ENCODE peak calls at places on chromosomes 13 and 19, in nine cellular contexts. O, G, C, L, K, B, T, A and J are unnamed samples.

GRCh38 chr13:29830000-29830399 is 20.4 kb downstream of the UBL3 start:
- DNase-seq in O (no peak), G (no peak), C (no peak), L (no peak), K (no peak), B (no peak), T (no peak), A (no peak), J (no peak)

GRCh38 chr13:89401209-89401810 is 1730.1 kb downstream of the SLITRK5 start:
- DNase-seq in O (no peak), G (peak), C (no peak), L (no peak), K (no peak), B (no peak), T (no peak), A (no peak), J (no peak)

GRCh38 chr19:15433519-15434069 is 14.8 kb upstream of the AKAP8L start:
- DNase-seq in O (no peak), G (no peak), C (no peak), L (no peak), K (no peak), B (no peak), T (no peak), A (no peak), J (no peak)

GRCh38 chr13:43229506-43229905 is 206.1 kb downstream of the DNAJC15 start:
- DNase-seq in O (no peak), G (no peak), C (peak), L (no peak), K (no peak), B (no peak), T (no peak), A (no peak), J (no peak)

GRCh38 chr13:113551081-113552000 is 33.2 kb upstream of the TFDP1 start:
- DNase-seq in O (no peak), G (no peak), C (no peak), L (peak), K (no peak), B (no peak), T (no peak), A (no peak), J (no peak)

GRCh38 chr19:51799311-51799997 is 4.5 kb downstream of the FPR3 start:
- DNase-seq in O (peak), G (no peak), C (peak), L (peak), K (no peak), B (no peak), T (peak), A (peak), J (no peak)

GRCh38 chr13:44557986-44558385 is 18.1 kb downstream of the TSC22D1 start:
- DNase-seq in O (no peak), G (no peak), C (no peak), L (no peak), K (no peak), B (no peak), T (no peak), A (no peak), J (no peak)

GRCh38 chr19:46283771-46284170 is 13.1 kb upstream of the HIF3A start:
- DNase-seq in O (no peak), G (no peak), C (no peak), L (no peak), K (no peak), B (no peak), T (no peak), A (no peak), J (no peak)

GRCh38 chr19:642755-643727 is 3.4 kb downstream of the FGF22 start:
- DNase-seq in O (peak), G (no peak), C (no peak), L (no peak), K (no peak), B (no peak), T (no peak), A (no peak), J (no peak)

GRCh38 chr13:48412100-48412556 is 785 bp downstream of the LPAR6 start:
- DNase-seq in O (no peak), G (no peak), C (no peak), L (no peak), K (no peak), B (no peak), T (no peak), A (no peak), J (no peak)

GRCh38 chr19:32421589-32422361 is 16.2 kb downstream of the DPY19L3 start:
- DNase-seq in O (no peak), G (no peak), C (no peak), L (no peak), K (no peak), B (no peak), T (no peak), A (no peak), J (no peak)

GRCh38 chr13:28652002-28652401 is 6.9 kb upstream of the POMP start:
- DNase-seq in O (no peak), G (no peak), C (no peak), L (no peak), K (no peak), B (no peak), T (no peak), A (no peak), J (no peak)

GRCh38 chr13:19713186-19713965 is 69.4 kb downstream of the PSPC1 start:
- DNase-seq in O (no peak), G (peak), C (no peak), L (no peak), K (no peak), B (no peak), T (no peak), A (no peak), J (no peak)

GRCh38 chr13:51111174-51111573 is at the start of gene C13orf42:
- DNase-seq in O (no peak), G (no peak), C (no peak), L (no peak), K (no peak), B (no peak), T (no peak), A (no peak), J (no peak)

GRCh38 chr13:95677564-95678386 is 836 bp downstream of the DNAJC3 start:
- DNase-seq in O (no peak), G (no peak), C (no peak), L (no peak), K (no peak), B (peak), T (no peak), A (no peak), J (no peak)

GRCh38 chr13:41284512-41285288 is 21.3 kb upstream of the MTRF1 start:
- DNase-seq in O (no peak), G (peak), C (peak), L (no peak), K (no peak), B (no peak), T (no peak), A (no peak), J (no peak)

GRCh38 chr13:69496951-69497350 is 610.7 kb upstream of the ATXN8OS start:
- DNase-seq in O (no peak), G (no peak), C (no peak), L (no peak), K (no peak), B (no peak), T (no peak), A (no peak), J (no peak)

GRCh38 chr19:48741222-48741999 is 1.0 kb upstream of the RASIP1 start:
- DNase-seq in O (peak), G (no peak), C (no peak), L (peak), K (no peak), B (peak), T (no peak), A (peak), J (peak)

GRCh38 chr19:46067691-46068090 is 26.9 kb upstream of the IGFL4 start:
- DNase-seq in O (no peak), G (no peak), C (no peak), L (no peak), K (no peak), B (no peak), T (no peak), A (no peak), J (no peak)

GRCh38 chr13:39217471-39217870 is 179.2 kb downstream of the NHLRC3 start:
- DNase-seq in O (no peak), G (no peak), C (no peak), L (no peak), K (no peak), B (no peak), T (no peak), A (no peak), J (no peak)
- TF ChIP-seq CTCF in O (no peak), G (no peak), C (no peak), L (no peak), K (no peak), B (no peak), T (no peak), A (no peak), J (no peak)

DNA sequence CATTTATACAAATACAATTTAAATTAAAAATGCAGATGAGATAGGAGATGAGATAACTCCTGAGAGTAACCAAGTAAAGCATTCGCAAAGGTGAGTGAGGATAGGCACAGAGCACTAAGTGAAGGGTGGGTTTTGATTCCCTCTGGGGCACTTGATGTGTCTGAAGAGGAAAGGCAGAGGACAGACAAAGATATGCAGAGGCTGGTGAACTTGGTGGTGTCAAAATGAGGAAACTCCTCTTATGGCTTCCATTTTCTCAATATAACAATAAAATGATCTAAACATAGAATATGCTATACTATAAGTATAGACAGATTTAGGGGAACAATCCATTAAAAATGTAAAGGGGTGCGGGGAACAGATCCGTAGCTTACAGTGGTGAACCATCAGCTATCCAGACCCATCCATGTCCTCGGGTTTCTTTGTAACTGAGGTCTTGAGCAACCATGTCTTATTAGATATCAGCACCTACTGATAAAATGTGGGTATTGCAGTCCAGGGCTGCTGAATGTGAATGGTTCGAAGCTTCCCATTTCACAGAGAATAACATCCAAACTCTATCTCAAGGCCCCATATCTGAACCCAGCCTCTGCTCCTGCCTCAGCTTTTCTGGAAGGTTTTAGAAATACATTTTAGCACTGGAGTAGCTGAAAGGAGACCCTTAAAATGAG is 73.9 kb upstream of the SLC10A2 start:
- DNase-seq in O (no peak), G (no peak), C (peak), L (no peak), K (no peak), B (peak), T (no peak), A (no peak), J (no peak)
- TF ChIP-seq CTCF in O (no peak), G (peak), C (peak), L (peak), K (no peak), B (peak), T (no peak), A (peak), J (peak)

GRCh38 chr19:5456836-5457200 is 1.6 kb downstream of the ZNRF4 start:
- DNase-seq in O (no peak), G (no peak), C (no peak), L (no peak), K (no peak), B (no peak), T (no peak), A (no peak), J (no peak)

GRCh38 chr19:5457709-5458108 is 2.5 kb downstream of the ZNRF4 start:
- DNase-seq in O (no peak), G (no peak), C (no peak), L (no peak), K (no peak), B (no peak), T (no peak), A (no peak), J (no peak)

GRCh38 chr19:5456130-5456835 is 1.1 kb downstream of the ZNRF4 start:
- DNase-seq in O (no peak), G (no peak), C (no peak), L (no peak), K (no peak), B (no peak), T (no peak), A (no peak), J (no peak)

GRCh38 chr19:5454743-5455142 is 474 bp upstream of the ZNRF4 start:
- DNase-seq in O (no peak), G (no peak), C (no peak), L (no peak), K (no peak), B (no peak), T (no peak), A (no peak), J (no peak)

GRCh38 chr19:5455367-5456129 is at the start of gene ZNRF4:
- DNase-seq in O (no peak), G (no peak), C (no peak), L (no peak), K (no peak), B (no peak), T (no peak), A (no peak), J (no peak)
- TF ChIP-seq CTCF in O (no peak), G (no peak), C (no peak), L (no peak), K (no peak), B (no peak), T (no peak), A (no peak), J (no peak)

GRCh38 chr19:36489139-36489919 is at the start of gene ZNF566:
- DNase-seq in O (peak), G (peak), C (peak), L (peak), K (peak), B (peak), T (peak), A (peak), J (peak)
- TF ChIP-seq CTCF in O (no peak), G (no peak), C (peak), L (no peak), K (no peak), B (no peak), T (no peak), A (no peak), J (no peak)

DNA sequence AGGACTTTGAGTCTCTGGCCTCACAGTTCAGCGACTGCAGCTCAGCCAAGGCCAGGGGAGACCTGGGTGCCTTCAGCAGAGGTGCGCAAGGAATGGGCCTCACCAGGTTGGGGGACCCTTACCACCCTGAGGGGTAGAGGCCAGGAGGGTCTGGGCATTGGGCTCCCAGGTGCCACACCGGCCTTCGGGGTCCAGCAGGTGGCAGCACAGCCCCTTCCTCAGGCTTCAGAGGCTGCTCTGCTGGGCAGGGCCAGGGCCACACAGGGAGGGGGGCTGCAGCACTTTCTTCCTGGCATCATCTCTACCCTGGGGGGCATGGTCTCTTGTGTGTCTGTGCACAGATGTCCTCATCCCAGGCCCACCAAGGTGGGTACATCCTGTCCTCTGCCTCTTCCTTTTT is 12.9 kb downstream of the PIN1 start:
- DNase-seq in O (no peak), G (no peak), C (no peak), L (no peak), K (peak), B (peak), T (no peak), A (no peak), J (peak)
- TF ChIP-seq CTCF in O (no peak), G (peak), C (peak), L (peak), K (peak), B (peak), T (no peak), A (peak), J (peak)

DNA sequence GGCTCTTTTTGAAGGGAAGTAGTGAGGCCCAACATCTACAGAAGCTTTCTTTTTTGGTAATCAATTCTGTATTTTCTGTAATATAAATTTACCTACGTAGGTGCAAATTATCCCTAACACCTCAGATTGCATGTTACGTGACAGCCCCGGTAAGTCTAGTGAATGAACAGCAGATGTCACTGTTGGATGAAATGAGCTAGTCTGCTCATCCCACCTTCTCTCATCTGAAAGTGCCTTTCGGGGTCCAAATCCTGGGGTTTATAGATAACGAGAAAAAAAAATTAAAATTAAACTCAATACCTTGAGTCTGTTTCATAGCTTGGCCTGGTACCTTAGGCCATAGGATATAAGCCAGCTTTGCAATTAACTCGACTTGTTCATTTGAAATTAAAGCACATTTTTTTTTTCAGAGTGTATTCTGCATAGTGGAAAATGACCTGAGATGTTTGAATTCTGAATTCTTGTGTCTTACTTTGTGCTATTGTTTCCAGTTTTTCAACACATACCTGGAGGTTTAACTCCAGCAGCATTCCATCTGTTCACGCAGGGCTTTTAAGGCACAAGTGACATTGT is 548.2 kb downstream of the GPC5 start:
- DNase-seq in O (no peak), G (peak), C (no peak), L (no peak), K (no peak), B (no peak), T (no peak), A (no peak), J (peak)
- TF ChIP-seq CTCF in O (no peak), G (peak), C (no peak), L (no peak), K (no peak), B (peak), T (no peak), A (peak), J (peak)